ENCODE peak calls at places on chromosomes 12 and 14, in five cellular contexts. L is omental fat pad; T is T-cell; J is activated CD4-positive, CD25-positive, alpha-beta regulatory T cell; X is stimulated activated CD4-positive, alpha-beta T cell treated with anti-CD3 and anti-CD28 coated beads, Interleukin-2, amount 100 ng/mL, for 48 hours. D is an unnamed sample.

GRCh38 chr12:128603573-128604120 is 220.1 kb downstream of the SLC15A4 start:
- DNase-seq in L (no peak), T (no peak), J (no peak), X (no peak), D (no peak)

GRCh38 chr12:68102731-68103130 is 56.8 kb downstream of the IFNG start:
- DNase-seq in L (no peak), T (no peak), J (no peak), X (no peak), D (no peak)

GRCh38 chr12:51242150-51242549 is 3.5 kb downstream of the DAZAP2 start:
- DNase-seq in L (no peak), T (no peak), J (no peak), X (no peak), D (no peak)

GRCh38 chr12:109488051-109488665 is 10.7 kb downstream of the UBE3B start:
- DNase-seq in L (no peak), T (no peak), J (no peak), X (no peak), D (no peak)

GRCh38 chr14:74881425-74882102 is at the start of gene DLST:
- DNase-seq in L (peak; percentile 55), T (peak; percentile 74), J (peak; percentile 76), X (peak; percentile 85), D (peak; percentile 88)

GRCh38 chr12:94263011-94263786 is 114.8 kb downstream of the PLXNC1 start:
- DNase-seq in L (no peak), T (peak; percentile 69), J (peak; percentile 50), X (peak; percentile 62), D (no peak)

GRCh38 chr12:9843416-9843815 is 16.1 kb downstream of the KLRF1 start:
- DNase-seq in L (no peak), T (no peak), J (no peak), X (no peak), D (no peak)

GRCh38 chr14:89963288-89963978 is 7.7 kb downstream of the TDP1 start:
- DNase-seq in L (no peak), T (no peak), J (no peak), X (no peak), D (no peak)

GRCh38 chr12:10392394-10392930 is 2.6 kb upstream of the KLRK1 start:
- DNase-seq in L (no peak), T (peak; percentile 21), J (no peak), X (no peak), D (no peak)

GRCh38 chr14:90809530-90810312 is 6.5 kb downstream of the TTC7B start:
- DNase-seq in L (no peak), T (no peak), J (no peak), X (no peak), D (no peak)

GRCh38 chr12:102702447-102703114 is 214.5 kb downstream of the PAH start:
- DNase-seq in L (peak; percentile 56), T (no peak), J (peak; percentile 10), X (peak; percentile 31), D (peak; percentile 16)

GRCh38 chr12:39047539-39048078 is 142.2 kb upstream of the CPNE8 start:
- DNase-seq in L (no peak), T (no peak), J (no peak), X (no peak), D (no peak)

GRCh38 chr14:97866664-97867063 is 1069.5 kb downstream of the VRK1 start:
- DNase-seq in L (no peak), T (no peak), J (no peak), X (no peak), D (no peak)

GRCh38 chr12:4275869-4276253 is 2.3 kb downstream of the CCND2 start:
- DNase-seq in L (no peak), T (no peak), J (no peak), X (no peak), D (no peak)

GRCh38 chr12:3313066-3313465 is 177.9 kb upstream of the PRMT8 start:
- DNase-seq in L (no peak), T (no peak), J (no peak), X (no peak), D (peak; percentile 39)

GRCh38 chr14:51157012-51157411 is 62.1 kb upstream of the TRIM9 start:
- DNase-seq in L (no peak), T (no peak), J (no peak), X (no peak), D (no peak)

GRCh38 chr12:26697217-26697616 is 135.8 kb downstream of the ITPR2 start:
- DNase-seq in L (no peak), T (no peak), J (no peak), X (no peak), D (no peak)

GRCh38 chr14:74571441-74571841 is 40.6 kb downstream of the LTBP2 start:
- DNase-seq in L (no peak), T (no peak), J (no peak), X (no peak), D (no peak)

GRCh38 chr14:92981726-92982125 is 58.8 kb downstream of the CHGA start:
- DNase-seq in L (no peak), T (no peak), J (no peak), X (no peak), D (no peak)

GRCh38 chr12:123152823-123153222 is 1.9 kb upstream of the PITPNM2 start:
- DNase-seq in L (no peak), T (no peak), J (no peak), X (no peak), D (no peak)

GRCh38 chr12:18415227-18415626 is 153.9 kb downstream of the PIK3C2G start:
- DNase-seq in L (no peak), T (no peak), J (no peak), X (no peak), D (no peak)

GRCh38 chr14:36605506-36605857 is 23.1 kb upstream of the NKX2-8 start:
- DNase-seq in L (no peak), T (no peak), J (no peak), X (no peak), D (no peak)

GRCh38 chr12:57745485-57745881 is 644 bp downstream of the TSPAN31 start:
- DNase-seq in L (no peak), T (no peak), J (no peak), X (no peak), D (no peak)

GRCh38 chr14:20632448-20632830 is 9.1 kb downstream of the OR6S1 start:
- DNase-seq in L (no peak), T (no peak), J (no peak), X (no peak), D (no peak)

GRCh38 chr12:113397497-113398197 is 6.0 kb downstream of the SDS start:
- DNase-seq in L (no peak), T (no peak), J (no peak), X (no peak), D (no peak)

GRCh38 chr12:1800646-1801284 is 19.6 kb upstream of the LRTM2 start:
- DNase-seq in L (peak; percentile 20), T (no peak), J (no peak), X (no peak), D (peak; percentile 84)

GRCh38 chr12:124392271-124392990 is 97.5 kb downstream of the RFLNA start:
- DNase-seq in L (no peak), T (no peak), J (no peak), X (no peak), D (peak; percentile 64)

GRCh38 chr12:40587970-40588369 is 104.3 kb upstream of the CNTN1 start:
- DNase-seq in L (no peak), T (no peak), J (no peak), X (no peak), D (no peak)

GRCh38 chr14:74610866-74611671 is 968 bp downstream of the LTBP2 start:
- DNase-seq in L (no peak), T (no peak), J (no peak), X (no peak), D (no peak)

GRCh38 chr14:68312300-68312699 is 480.6 kb downstream of the ZFP36L1 start:
- DNase-seq in L (no peak), T (no peak), J (no peak), X (no peak), D (no peak)

GRCh38 chr12:51321882-51322281 is 2.1 kb downstream of the BIN2 start:
- DNase-seq in L (no peak), T (no peak), J (no peak), X (no peak), D (no peak)

GRCh38 chr14:22530101-22530500 is 58.9 kb downstream of the DAD1 start:
- DNase-seq in L (no peak), T (no peak), J (no peak), X (no peak), D (no peak)

GRCh38 chr14:94043111-94043755 is 17.1 kb downstream of the OTUB2 start:
- DNase-seq in L (no peak), T (no peak), J (no peak), X (no peak), D (no peak)

GRCh38 chr14:31947076-31947475 is 130.0 kb upstream of the ARHGAP5 start:
- DNase-seq in L (no peak), T (no peak), J (no peak), X (no peak), D (no peak)

GRCh38 chr12:9750276-9751203 is 10.2 kb downstream of the CD69 start:
- DNase-seq in L (no peak), T (no peak), J (peak; percentile 32), X (peak; percentile 54), D (no peak)

GRCh38 chr12:124397807-124398577 is 103.1 kb downstream of the RFLNA start:
- DNase-seq in L (no peak), T (no peak), J (no peak), X (no peak), D (no peak)

GRCh38 chr12:53287741-53288216 is 7.6 kb upstream of the PFDN5 start:
- DNase-seq in L (peak; percentile 41), T (peak; percentile 77), J (peak; percentile 54), X (peak; percentile 54), D (peak; percentile 20)

D was measured in T1000.